ENCODE peak calls at places on chromosomes 12 and 14, in nine cellular contexts. E is activated naive CD4-positive, alpha-beta T cell treated with anti-CD3 and anti-CD28 coated beads, Interleukin-2, amount 10 ng/mL, durations not matched to agents 7 days and 5 days; P is mammary epithelial cell; S is astrocyte; O is C1 segment of cervical spinal cord; Z is tibial artery; X is Panc1; W is fibroblast of mammary gland; N is NCI-H526. G is an unnamed sample.

GRCh38 chr12:14905269-14906004 is 19.8 kb upstream of the MGP start:
- DNase-seq in E (no peak), P (peak), S (no peak), O (no peak), Z (no peak), X (no peak), W (no peak), N (no peak), G (no peak)

GRCh38 chr14:77355811-77356210 is 21.1 kb downstream of the TMED8 start:
- DNase-seq in E (no peak), P (peak), S (no peak), O (no peak), Z (no peak), X (no peak), W (no peak), N (no peak), G (no peak)

GRCh38 chr14:105094193-105094907 is 29.1 kb upstream of the GPR132 start:
- DNase-seq in E (no peak), P (no peak), S (no peak), O (no peak), Z (peak), X (no peak), W (no peak), N (no peak), G (no peak)

GRCh38 chr14:44317433-44317746 is 189.7 kb downstream of the FSCB start:
- DNase-seq in E (no peak), P (no peak), S (no peak), O (no peak), Z (no peak), X (no peak), W (no peak), N (no peak), G (no peak)

GRCh38 chr14:99976021-99976420 is 89.2 kb upstream of the EVL start:
- DNase-seq in E (no peak), P (no peak), S (no peak), O (no peak), Z (no peak), X (no peak), W (no peak), N (no peak), G (no peak)

GRCh38 chr12:105294886-105295479 is 35.5 kb upstream of the C12orf75 start:
- DNase-seq in E (no peak), P (no peak), S (no peak), O (no peak), Z (no peak), X (no peak), W (no peak), N (no peak), G (no peak)

GRCh38 chr14:33737446-33737845 is 213.4 kb downstream of the EGLN3 start:
- DNase-seq in E (no peak), P (peak), S (peak), O (no peak), Z (no peak), X (no peak), W (peak), N (no peak), G (no peak)

GRCh38 chr14:104473244-104473565 is 106.4 kb upstream of the C14orf180 start:
- DNase-seq in E (no peak), P (no peak), S (no peak), O (no peak), Z (no peak), X (no peak), W (no peak), N (no peak), G (no peak)

GRCh38 chr12:69354561-69355187 is 4.9 kb upstream of the YEATS4 start:
- DNase-seq in E (no peak), P (no peak), S (no peak), O (no peak), Z (no peak), X (no peak), W (no peak), N (no peak), G (no peak)

GRCh38 chr12:11795910-11796459 is 146.5 kb downstream of the ETV6 start:
- DNase-seq in E (no peak), P (peak), S (peak), O (no peak), Z (no peak), X (peak), W (peak), N (no peak), G (peak)

GRCh38 chr12:115371711-115372110 is 687.7 kb upstream of the TBX3 start:
- DNase-seq in E (no peak), P (no peak), S (no peak), O (no peak), Z (no peak), X (no peak), W (no peak), N (no peak), G (no peak)

GRCh38 chr14:99534863-99535262 is 53.7 kb downstream of the CCNK start:
- DNase-seq in E (no peak), P (no peak), S (peak), O (no peak), Z (no peak), X (no peak), W (no peak), N (no peak), G (no peak)

GRCh38 chr12:3278681-3279414 is 201.7 kb downstream of the TSPAN9 start:
- DNase-seq in E (no peak), P (peak), S (no peak), O (no peak), Z (no peak), X (no peak), W (peak), N (no peak), G (no peak)

GRCh38 chr14:65032319-65032718 is 45.6 kb downstream of the FNTB start:
- DNase-seq in E (no peak), P (no peak), S (no peak), O (no peak), Z (peak), X (no peak), W (no peak), N (no peak), G (no peak)

GRCh38 chr12:126676426-126676825 is 1590.5 kb upstream of the TMEM132C start:
- DNase-seq in E (no peak), P (no peak), S (peak), O (no peak), Z (no peak), X (no peak), W (no peak), N (no peak), G (no peak)

GRCh38 chr12:10341892-10342509 is 34.3 kb downstream of the KLRD1 start:
- DNase-seq in E (no peak), P (peak), S (no peak), O (no peak), Z (no peak), X (no peak), W (peak), N (no peak), G (no peak)

GRCh38 chr12:12505544-12506501 is 56.8 kb downstream of the DUSP16 start:
- DNase-seq in E (no peak), P (no peak), S (peak), O (no peak), Z (no peak), X (no peak), W (peak), N (peak), G (peak)

GRCh38 chr12:110107369-110108281 is 16.5 kb upstream of the IFT81 start:
- DNase-seq in E (no peak), P (peak), S (peak), O (no peak), Z (peak), X (no peak), W (peak), N (no peak), G (peak)

GRCh38 chr12:131784909-131785762 is 43.1 kb upstream of the MMP17 start:
- DNase-seq in E (no peak), P (no peak), S (peak), O (no peak), Z (no peak), X (no peak), W (peak), N (no peak), G (peak)